ENCODE peak calls at places on chromosomes 4 and X, in four cellular contexts. Z is SK-N-SH, A is K562, S is H1. V is an unnamed sample.

GRCh38 chr4:184376136-184376838 is 98.1 kb downstream of the IRF2 start:
- DNase-seq in Z (no peak), S (no peak), A (no peak), V (no peak)

GRCh38 chrX:134244043-134244442 is 7.1 kb downstream of the CCDC160 start:
- DNase-seq in S (no peak), A (no peak), Z (no peak), V (peak)

GRCh38 chr4:63965875-63966274 is 443.4 kb downstream of the TECRL start:
- DNase-seq in Z (no peak), A (no peak), S (no peak), V (no peak)

GRCh38 chrX:1391370-1391706 is 575 bp downstream of the SLC25A6 start:
- DNase-seq in Z (peak), S (peak), A (peak), V (peak)

GRCh38 chr4:182042945-182043344 is 200.3 kb upstream of the TENM3 start:
- DNase-seq in S (no peak), A (no peak), Z (no peak), V (no peak)

GRCh38 chrX:55450259-55450658 is 1.7 kb upstream of the MAGEH1 start:
- DNase-seq in Z (no peak), S (no peak), A (peak), V (no peak)

GRCh38 chr4:1725521-1725920 is 4.2 kb downstream of the TACC3 start:
- DNase-seq in A (no peak), Z (no peak), S (no peak), V (no peak)

GRCh38 chr4:180932365-180933001 is 1310.7 kb upstream of the TENM3 start:
- DNase-seq in Z (no peak), S (no peak), A (no peak), V (no peak)

GRCh38 chr4:10074767-10075105 is 41.9 kb downstream of the WDR1 start:
- DNase-seq in Z (no peak), A (peak), S (no peak), V (peak)

GRCh38 chr4:19987746-19988145 is 264.0 kb upstream of the SLIT2 start:
- DNase-seq in A (no peak), S (no peak), Z (no peak), V (no peak)

GRCh38 chr4:123559955-123560669 is 163.5 kb downstream of the SPRY1 start:
- DNase-seq in A (no peak), S (no peak), Z (no peak), V (no peak)

GRCh38 chr4:56505269-56506109 is at the start of gene ARL9:
- DNase-seq in S (peak), Z (peak), A (no peak), V (no peak)

GRCh38 chr4:1570291-1571164 is 113.6 kb downstream of the FAM53A start:
- DNase-seq in A (no peak), Z (no peak), S (no peak), V (no peak)

GRCh38 chr4:36461344-36461743 is 179.9 kb downstream of the DTHD1 start:
- DNase-seq in Z (no peak), A (no peak), S (no peak), V (no peak)

GRCh38 chrX:39809326-39809725 is 288.4 kb downstream of the BCOR start:
- DNase-seq in A (no peak), S (no peak), Z (no peak), V (no peak)

GRCh38 chr4:173835863-173836262 is 305.8 kb upstream of the HAND2 start:
- DNase-seq in A (no peak), Z (peak), S (no peak), V (no peak)

GRCh38 chrX:12372111-12372510 is 233.8 kb downstream of the FRMPD4 start:
- DNase-seq in Z (no peak), S (peak), A (no peak), V (no peak)

DNA sequence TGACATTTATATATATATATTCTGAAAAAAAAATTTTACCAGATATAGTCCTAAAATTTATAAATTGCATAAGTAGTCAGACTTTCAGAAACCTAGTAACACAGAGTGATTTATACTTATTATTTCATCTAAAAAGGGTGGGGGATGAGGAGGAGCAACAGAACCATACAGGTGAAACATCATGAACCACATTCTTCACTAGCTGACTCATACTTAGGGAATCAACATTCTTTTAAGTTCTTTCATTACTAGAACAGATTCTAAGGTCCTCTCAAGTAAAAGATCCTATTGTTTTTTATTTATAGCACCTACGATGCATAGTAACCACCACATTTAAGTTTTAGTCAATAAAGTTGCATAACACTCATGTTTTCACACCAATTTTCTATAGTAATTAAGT is 166.1 kb downstream of the LRBA start:
- DNase-seq in A (no peak), S (no peak), Z (no peak), V (no peak)
- TF ChIP-seq JUND in A (no peak), S (peak), Z (no peak), V (no peak)

DNA sequence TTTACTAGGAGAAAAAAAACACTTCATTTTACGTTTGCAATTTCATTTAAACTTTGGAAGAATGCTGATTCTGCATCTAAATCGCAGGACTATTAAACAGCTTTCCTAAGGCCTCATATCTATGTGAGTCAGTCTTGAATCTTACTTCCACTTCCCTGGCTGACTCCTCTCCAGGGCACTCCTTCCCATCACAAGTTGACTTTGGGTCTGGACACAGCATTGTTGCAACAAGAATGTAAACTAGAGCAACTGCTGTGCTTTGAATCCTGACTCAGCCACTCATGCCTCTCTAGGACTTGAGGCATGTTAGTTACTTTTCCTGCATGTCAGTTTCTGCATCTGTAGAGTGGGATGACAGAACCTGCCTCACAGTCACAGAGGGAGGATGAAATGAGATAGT is 413.8 kb downstream of the FAT4 start:
- DNase-seq in Z (no peak), A (no peak), S (peak), V (no peak)
- TF ChIP-seq JUND in Z (no peak), A (no peak), S (no peak), V (no peak)

GRCh38 chr4:151045907-151046306 is 30.8 kb upstream of the LRBA start:
- DNase-seq in S (no peak), Z (peak), A (peak), V (peak)
- TF ChIP-seq JUND in S (no peak), Z (no peak), A (no peak), V (no peak)

GRCh38 chrX:13627306-13627705 is 25.6 kb upstream of the TCEANC start:
- DNase-seq in A (no peak), Z (no peak), S (no peak), V (no peak)
- TF ChIP-seq JUND in A (no peak), Z (no peak), S (no peak), V (no peak)

GRCh38 chr4:168421055-168421454 is 59.2 kb downstream of the DDX60L start:
- DNase-seq in A (no peak), Z (no peak), S (no peak), V (no peak)

GRCh38 chr4:168415911-168416310 is 64.4 kb downstream of the DDX60L start:
- DNase-seq in Z (no peak), A (no peak), S (no peak), V (no peak)

DNA sequence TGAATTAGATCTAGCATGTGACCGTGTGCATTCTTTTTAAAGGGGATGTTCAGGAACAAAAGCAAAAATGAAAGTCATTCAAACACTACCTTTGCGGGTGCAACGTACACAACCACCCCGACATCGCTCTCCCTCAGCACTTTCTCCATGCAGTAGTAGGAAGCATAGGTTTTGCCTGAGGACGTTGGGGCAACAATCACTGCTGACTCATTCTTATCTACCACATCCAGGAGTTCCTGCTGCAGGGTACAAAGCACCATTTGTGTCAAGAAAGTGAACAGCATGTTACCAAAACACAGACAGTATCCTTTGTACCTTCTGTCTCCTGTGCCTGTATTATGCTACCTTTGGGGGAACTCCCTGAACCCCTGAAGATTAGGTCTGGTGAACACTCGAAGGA is 58.6 kb downstream of the DDX60L start:
- DNase-seq in A (no peak), Z (no peak), S (no peak), V (peak)
- TF ChIP-seq JUND in A (peak), Z (no peak), S (no peak), V (no peak)

DNA sequence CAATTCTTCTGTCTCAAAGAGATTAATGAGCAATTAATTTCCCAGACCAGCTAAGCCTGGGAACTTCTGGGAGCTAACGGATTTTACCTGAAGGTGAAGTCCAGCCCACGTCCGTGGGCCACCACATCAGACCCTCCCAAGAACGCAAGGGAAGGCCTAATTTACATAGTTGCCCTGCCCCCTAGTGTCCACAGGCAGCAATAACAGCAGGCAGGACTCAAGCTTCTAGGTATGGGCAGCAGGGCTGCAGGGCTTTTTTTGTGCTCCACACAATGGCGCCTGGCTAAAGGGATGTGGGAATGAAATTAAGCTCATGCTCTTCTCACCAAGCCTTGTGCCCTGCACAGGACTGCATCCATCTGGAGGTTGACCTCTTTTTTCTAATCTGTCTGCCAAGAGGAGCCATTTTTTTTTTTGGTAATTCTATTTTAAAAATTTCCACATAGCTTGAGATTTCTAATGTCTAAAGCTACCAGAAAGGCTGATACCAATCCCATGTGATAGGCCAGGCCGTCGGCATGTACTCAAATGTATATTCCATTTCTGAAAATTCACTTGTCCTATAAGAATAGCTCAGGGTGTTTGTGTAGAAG is 111.9 kb upstream of the TMEM164 start:
- DNase-seq in Z (peak), S (peak), A (peak), V (no peak)
- TF ChIP-seq JUND in Z (no peak), S (no peak), A (no peak), V (no peak)

GRCh38 chrX:78658851-78659744 is at the start of gene RTL3:
- DNase-seq in A (no peak), Z (no peak), S (no peak), V (no peak)
- TF ChIP-seq JUND in A (no peak), Z (peak), S (no peak), V (no peak)

V was measured in T47D.